ENCODE peak calls at places on chromosome 6, in five cellular contexts. One of them, this sample, is unnamed.

GRCh38 chr6:131641554-131641953 is 4.5 kb downstream of the ENPP3 start:
- DNase-seq in A549: no peak
- DNase-seq in sigmoid colon: no peak
- DNase-seq in tibial nerve: no peak
- DNase-seq in transverse colon: no peak
- DNase-seq in this sample: no peak

GRCh38 chr6:36109092-36109491 is 21.2 kb upstream of the MAPK13 start:
- DNase-seq in A549: no peak
- DNase-seq in transverse colon: no peak
- DNase-seq in sigmoid colon: no peak
- DNase-seq in tibial nerve: no peak
- DNase-seq in this sample: no peak

GRCh38 chr6:166707045-166707444 is 80.0 kb upstream of the RPS6KA2 start:
- DNase-seq in tibial nerve: no peak
- DNase-seq in A549: peak; percentile 35
- DNase-seq in sigmoid colon: no peak
- DNase-seq in transverse colon: peak; percentile 24
- DNase-seq in this sample: peak; percentile 68

GRCh38 chr6:68559716-68560115 is 75.4 kb upstream of the ADGRB3 start:
- DNase-seq in A549: no peak
- DNase-seq in sigmoid colon: no peak
- DNase-seq in transverse colon: no peak
- DNase-seq in tibial nerve: no peak
- DNase-seq in this sample: no peak

GRCh38 chr6:137754366-137754765 is 112.7 kb upstream of the TNFAIP3 start:
- DNase-seq in transverse colon: no peak
- DNase-seq in sigmoid colon: no peak
- DNase-seq in A549: no peak
- DNase-seq in tibial nerve: no peak
- DNase-seq in this sample: no peak

GRCh38 chr6:72811971-72812421 is 190.1 kb downstream of the KCNQ5 start:
- DNase-seq in sigmoid colon: no peak
- DNase-seq in transverse colon: no peak
- DNase-seq in A549: no peak
- DNase-seq in tibial nerve: no peak
- DNase-seq in this sample: no peak

GRCh38 chr6:161511455-161512159 is 237.7 kb upstream of the AGPAT4 start:
- DNase-seq in tibial nerve: no peak
- DNase-seq in sigmoid colon: no peak
- DNase-seq in transverse colon: no peak
- DNase-seq in A549: no peak
- DNase-seq in this sample: no peak

GRCh38 chr6:52741872-52742271 is 21.4 kb downstream of the GSTA2 start:
- DNase-seq in transverse colon: no peak
- DNase-seq in tibial nerve: no peak
- DNase-seq in A549: no peak
- DNase-seq in sigmoid colon: no peak
- DNase-seq in this sample: no peak

GRCh38 chr6:146546440-146546839 is 2.8 kb downstream of the RAB32 start:
- DNase-seq in transverse colon: no peak
- DNase-seq in tibial nerve: no peak
- DNase-seq in A549: peak; percentile 69
- DNase-seq in sigmoid colon: no peak
- DNase-seq in this sample: no peak

GRCh38 chr6:5457983-5458683 is 196.8 kb downstream of the FARS2 start:
- DNase-seq in sigmoid colon: no peak
- DNase-seq in A549: no peak
- DNase-seq in transverse colon: peak; percentile 19
- DNase-seq in tibial nerve: no peak
- DNase-seq in this sample: peak; percentile 87

GRCh38 chr6:159255434-159255951 is 86.3 kb downstream of the FNDC1 start:
- DNase-seq in transverse colon: no peak
- DNase-seq in sigmoid colon: no peak
- DNase-seq in tibial nerve: no peak
- DNase-seq in A549: no peak
- DNase-seq in this sample: no peak

GRCh38 chr6:144262470-144263369 is 22.4 kb upstream of the UTRN start:
- DNase-seq in transverse colon: peak; percentile 24
- DNase-seq in A549: peak; percentile 25
- DNase-seq in tibial nerve: no peak
- DNase-seq in sigmoid colon: no peak
- DNase-seq in this sample: no peak

GRCh38 chr6:89675949-89676753 is 37.6 kb upstream of the LYRM2 start:
- DNase-seq in A549: no peak
- DNase-seq in tibial nerve: no peak
- DNase-seq in transverse colon: no peak
- DNase-seq in sigmoid colon: no peak
- DNase-seq in this sample: no peak

GRCh38 chr6:112560651-112561050 is 213.5 kb downstream of the RFPL4B start:
- DNase-seq in A549: peak; percentile 0
- DNase-seq in tibial nerve: no peak
- DNase-seq in transverse colon: no peak
- DNase-seq in sigmoid colon: no peak
- DNase-seq in this sample: no peak

GRCh38 chr6:168742146-168742782 is 301.3 kb downstream of the SMOC2 start:
- DNase-seq in transverse colon: no peak
- DNase-seq in sigmoid colon: no peak
- DNase-seq in tibial nerve: no peak
- DNase-seq in A549: no peak
- DNase-seq in this sample: no peak

GRCh38 chr6:113530769-113531168 is 326.4 kb upstream of the MARCKS start:
- DNase-seq in transverse colon: no peak
- DNase-seq in sigmoid colon: no peak
- DNase-seq in tibial nerve: no peak
- DNase-seq in A549: peak; percentile 6
- DNase-seq in this sample: no peak

GRCh38 chr6:136150961-136151360 is 99.2 kb downstream of the MTFR2 start:
- DNase-seq in A549: no peak
- DNase-seq in transverse colon: no peak
- DNase-seq in sigmoid colon: no peak
- DNase-seq in tibial nerve: no peak
- DNase-seq in this sample: no peak

GRCh38 chr6:145814035-145814500 is 527 bp downstream of the FBXO30 start:
- DNase-seq in transverse colon: peak; percentile 33
- DNase-seq in tibial nerve: no peak
- DNase-seq in sigmoid colon: peak; percentile 69
- DNase-seq in A549: peak; percentile 61
- DNase-seq in this sample: no peak

GRCh38 chr6:17472653-17473183 is 79.3 kb downstream of the CAP2 start:
- DNase-seq in tibial nerve: no peak
- DNase-seq in A549: peak; percentile 52
- DNase-seq in sigmoid colon: no peak
- DNase-seq in transverse colon: no peak
- DNase-seq in this sample: no peak

GRCh38 chr6:53986165-53986720 is 125.0 kb upstream of the MLIP start:
- DNase-seq in sigmoid colon: no peak
- DNase-seq in transverse colon: peak; percentile 53
- DNase-seq in tibial nerve: no peak
- DNase-seq in A549: peak; percentile 39
- DNase-seq in this sample: no peak

GRCh38 chr6:53985361-53985760 is 125.9 kb upstream of the MLIP start:
- DNase-seq in sigmoid colon: no peak
- DNase-seq in tibial nerve: no peak
- DNase-seq in transverse colon: no peak
- DNase-seq in A549: no peak
- DNase-seq in this sample: no peak

GRCh38 chr6:53984163-53984562 is 127.1 kb upstream of the MLIP start:
- DNase-seq in tibial nerve: no peak
- DNase-seq in sigmoid colon: no peak
- DNase-seq in A549: peak; percentile 68
- DNase-seq in transverse colon: no peak
- DNase-seq in this sample: no peak

GRCh38 chr6:53983301-53983700 is 127.9 kb upstream of the MLIP start:
- DNase-seq in sigmoid colon: no peak
- DNase-seq in tibial nerve: no peak
- DNase-seq in A549: peak; percentile 8
- DNase-seq in transverse colon: no peak
- DNase-seq in this sample: no peak

GRCh38 chr6:53984581-53984980 is 126.7 kb upstream of the MLIP start:
- DNase-seq in transverse colon: no peak
- DNase-seq in tibial nerve: no peak
- DNase-seq in sigmoid colon: no peak
- DNase-seq in A549: peak; percentile 18
- DNase-seq in this sample: no peak
- TF ChIP-seq EP300 in transverse colon: no peak
- TF ChIP-seq EP300 in tibial nerve: no peak
- TF ChIP-seq EP300 in sigmoid colon: no peak
- TF ChIP-seq EP300 in A549: no peak
- TF ChIP-seq EP300 in this sample: no peak

GRCh38 chr6:142830807-142831206 is 114.2 kb downstream of the HIVEP2 start:
- DNase-seq in transverse colon: no peak
- DNase-seq in tibial nerve: no peak
- DNase-seq in A549: no peak
- DNase-seq in sigmoid colon: no peak
- DNase-seq in this sample: no peak

GRCh38 chr6:142824491-142824890 is 120.5 kb downstream of the HIVEP2 start:
- DNase-seq in tibial nerve: no peak
- DNase-seq in sigmoid colon: no peak
- DNase-seq in transverse colon: no peak
- DNase-seq in A549: no peak
- DNase-seq in this sample: no peak

GRCh38 chr6:142825760-142826159 is 119.2 kb downstream of the HIVEP2 start:
- DNase-seq in A549: no peak
- DNase-seq in tibial nerve: no peak
- DNase-seq in transverse colon: no peak
- DNase-seq in sigmoid colon: no peak
- DNase-seq in this sample: no peak

GRCh38 chr6:142828030-142828429 is 116.9 kb downstream of the HIVEP2 start:
- DNase-seq in sigmoid colon: no peak
- DNase-seq in A549: no peak
- DNase-seq in transverse colon: no peak
- DNase-seq in tibial nerve: no peak
- DNase-seq in this sample: no peak

DNA sequence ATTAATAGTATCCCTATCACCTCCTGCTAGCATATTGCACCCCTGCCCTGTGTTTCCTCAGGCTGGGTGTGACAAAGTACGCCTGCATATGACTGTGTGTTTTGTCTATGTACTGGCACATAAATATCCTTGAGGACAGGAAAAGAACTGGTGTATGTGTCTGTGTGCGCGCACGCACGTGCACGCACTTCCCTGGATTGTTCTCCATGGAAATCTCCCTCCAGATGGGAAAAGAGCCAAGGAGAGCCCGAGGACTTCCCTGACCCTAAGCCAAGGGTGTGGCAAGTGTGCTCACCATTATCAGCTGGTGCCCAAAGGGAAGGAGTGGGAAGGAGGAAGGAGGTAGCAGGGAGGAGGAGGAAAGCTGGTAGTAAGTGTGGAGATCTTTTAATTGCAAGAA is 117.6 kb downstream of the HIVEP2 start:
- DNase-seq in transverse colon: peak; percentile 71
- DNase-seq in A549: no peak
- DNase-seq in sigmoid colon: no peak
- DNase-seq in tibial nerve: no peak
- DNase-seq in this sample: peak; percentile 52
- TF ChIP-seq EP300 in transverse colon: peak; percentile 63
- TF ChIP-seq EP300 in A549: no peak
- TF ChIP-seq EP300 in sigmoid colon: no peak
- TF ChIP-seq EP300 in tibial nerve: peak; percentile 71
- TF ChIP-seq EP300 in this sample: no peak

GRCh38 chr6:18501313-18502013 is 114.3 kb downstream of the RNF144B start:
- DNase-seq in transverse colon: peak; percentile 33
- DNase-seq in sigmoid colon: peak; percentile 71
- DNase-seq in A549: peak; percentile 5
- DNase-seq in tibial nerve: no peak
- DNase-seq in this sample: no peak
- TF ChIP-seq EP300 in transverse colon: no peak
- TF ChIP-seq EP300 in sigmoid colon: no peak
- TF ChIP-seq EP300 in A549: no peak
- TF ChIP-seq EP300 in tibial nerve: peak; percentile 87
- TF ChIP-seq EP300 in this sample: no peak

GRCh38 chr6:149833651-149834050 is 30.5 kb downstream of the LRP11 start:
- DNase-seq in transverse colon: no peak
- DNase-seq in A549: no peak
- DNase-seq in sigmoid colon: no peak
- DNase-seq in tibial nerve: no peak
- DNase-seq in this sample: no peak

GRCh38 chr6:149834513-149835481 is 29.4 kb downstream of the LRP11 start:
- DNase-seq in transverse colon: peak; percentile 67
- DNase-seq in tibial nerve: peak; percentile 61
- DNase-seq in A549: peak; percentile 52
- DNase-seq in sigmoid colon: no peak
- DNase-seq in this sample: peak; percentile 61

GRCh38 chr6:149830731-149831379 is 33.3 kb downstream of the LRP11 start:
- DNase-seq in A549: no peak
- DNase-seq in tibial nerve: no peak
- DNase-seq in sigmoid colon: no peak
- DNase-seq in transverse colon: no peak
- DNase-seq in this sample: no peak

GRCh38 chr6:149831380-149831820 is 32.8 kb downstream of the LRP11 start:
- DNase-seq in transverse colon: no peak
- DNase-seq in A549: no peak
- DNase-seq in sigmoid colon: no peak
- DNase-seq in tibial nerve: no peak
- DNase-seq in this sample: no peak
- TF ChIP-seq EP300 in transverse colon: no peak
- TF ChIP-seq EP300 in A549: no peak
- TF ChIP-seq EP300 in sigmoid colon: no peak
- TF ChIP-seq EP300 in tibial nerve: peak; percentile 14
- TF ChIP-seq EP300 in this sample: no peak